ENCODE peak calls at places on chromosome 3, in seven cellular contexts. X is BJ, S is AG09309, E is HCT116, I is Calu3, N is AG10803, R is WTC11. F is an unnamed sample.
A peak's percentile ranks its signal among the peaks of the same experiment; 100 is the strongest.

GRCh38 chr3:197460639-197461038 is 95.1 kb downstream of the BDH1 start:
- DNase-seq in I (no peak), E (no peak), S (no peak), N (no peak), X (no peak), R (no peak), F (no peak)

GRCh38 chr3:194148383-194148782 is 12.4 kb downstream of the HES1 start:
- DNase-seq in N (no peak), S (no peak), I (no peak), X (no peak), E (no peak), R (no peak), F (no peak)

GRCh38 chr3:129966876-129967275 is 7.6 kb upstream of the TRH start:
- DNase-seq in X (no peak), E (no peak), R (no peak), S (no peak), I (no peak), N (no peak), F (no peak)

GRCh38 chr3:98972155-98972554 is 70.7 kb upstream of the DCBLD2 start:
- DNase-seq in N (peak; percentile 91), X (no peak), R (no peak), I (no peak), E (peak; percentile 78), S (peak; percentile 91), F (no peak)

GRCh38 chr3:8647137-8647970 is 2.8 kb upstream of the SSUH2 start:
- DNase-seq in R (no peak), E (no peak), X (no peak), S (no peak), N (no peak), I (no peak), F (no peak)

GRCh38 chr3:169812124-169812843 is 386 bp upstream of the LRRIQ4 start:
- DNase-seq in R (peak; percentile 69), N (peak; percentile 72), I (peak; percentile 63), S (peak; percentile 21), E (no peak), X (peak; percentile 20), F (peak; percentile 75)

GRCh38 chr3:123792473-123793201 is 91.5 kb downstream of the MYLK start:
- DNase-seq in R (no peak), E (no peak), N (no peak), S (no peak), I (no peak), X (no peak), F (no peak)

GRCh38 chr3:20326537-20326936 is 140.5 kb upstream of the SGO1 start:
- DNase-seq in E (no peak), N (no peak), X (no peak), R (no peak), I (no peak), S (no peak), F (no peak)

GRCh38 chr3:124607163-124607562 is 123.1 kb upstream of the UMPS start:
- DNase-seq in R (no peak), S (no peak), I (no peak), N (peak; percentile 47), E (no peak), X (no peak), F (no peak)

GRCh38 chr3:170999737-171000242 is 26.7 kb downstream of the SLC2A2 start:
- DNase-seq in R (no peak), E (peak; percentile 61), S (peak; percentile 45), N (peak; percentile 79), X (peak; percentile 51), I (peak; percentile 88), F (no peak)

GRCh38 chr3:126098391-126098858 is 14.5 kb upstream of the SLC41A3 start:
- DNase-seq in R (no peak), I (no peak), S (no peak), E (no peak), N (no peak), X (no peak), F (no peak)

GRCh38 chr3:65030847-65031463 is 343.2 kb upstream of the ADAMTS9 start:
- DNase-seq in N (peak; percentile 46), S (no peak), X (peak; percentile 47), I (peak; percentile 8), E (no peak), R (no peak), F (no peak)

GRCh38 chr3:28840976-28841376 is 439.9 kb upstream of the RBMS3 start:
- DNase-seq in N (no peak), E (no peak), I (no peak), R (no peak), X (no peak), S (no peak), F (peak; percentile 54)

GRCh38 chr3:180382781-180383180 is 219.2 kb upstream of the TTC14 start:
- DNase-seq in R (no peak), S (no peak), E (no peak), X (no peak), I (no peak), N (no peak), F (no peak)

GRCh38 chr3:11601446-11602241 is 42.1 kb downstream of the VGLL4 start:
- DNase-seq in N (peak; percentile 80), R (no peak), E (no peak), X (no peak), S (no peak), I (no peak), F (peak; percentile 91)

GRCh38 chr3:197555281-197556261 is at the start of gene BDH1:
- DNase-seq in X (no peak), S (no peak), N (no peak), E (no peak), I (peak; percentile 72), R (peak; percentile 59), F (peak; percentile 85)

GRCh38 chr3:122178711-122179110 is 4.8 kb upstream of the CASR start:
- DNase-seq in R (no peak), N (no peak), I (no peak), S (no peak), X (no peak), E (no peak), F (no peak)

GRCh38 chr3:62252614-62253147 is 120.7 kb downstream of the FEZF2 start:
- DNase-seq in X (no peak), E (no peak), S (no peak), I (no peak), N (no peak), R (no peak), F (no peak)

GRCh38 chr3:112247900-112248299 is 46.1 kb downstream of the SLC9C1 start:
- DNase-seq in X (no peak), R (no peak), I (no peak), S (no peak), E (no peak), N (no peak), F (no peak)

GRCh38 chr3:9399746-9400145 is 2.3 kb downstream of the SETD5 start:
- DNase-seq in R (peak; percentile 63), N (peak; percentile 96), X (peak; percentile 72), S (peak; percentile 84), I (peak; percentile 26), E (peak; percentile 26), F (no peak)

GRCh38 chr3:41286305-41286704 is 87.0 kb downstream of the CTNNB1 start:
- DNase-seq in X (no peak), E (no peak), R (no peak), S (no peak), I (no peak), N (no peak), F (no peak)
- TF ChIP-seq CTCF in X (no peak), E (no peak), R (no peak), S (peak; percentile 25), I (no peak), N (peak; percentile 13), F (no peak)

GRCh38 chr3:148727242-148727641 is 29.5 kb downstream of the AGTR1 start:
- DNase-seq in X (no peak), E (peak; percentile 49), R (peak; percentile 56), N (peak; percentile 32), I (peak; percentile 76), S (no peak), F (peak; percentile 12)
- TF ChIP-seq CTCF in X (peak; percentile 42), E (peak; percentile 55), R (peak; percentile 43), N (peak; percentile 64), I (peak; percentile 71), S (peak; percentile 52), F (no peak)

GRCh38 chr3:110414851-110415250 is 656.8 kb upstream of the NECTIN3 start:
- DNase-seq in I (no peak), S (peak; percentile 18), X (peak; percentile 35), E (peak; percentile 73), N (peak; percentile 73), R (no peak), F (no peak)

GRCh38 chr3:110419571-110419970 is 652.0 kb upstream of the NECTIN3 start:
- DNase-seq in S (peak; percentile 57), X (peak; percentile 62), E (no peak), I (no peak), R (no peak), N (peak; percentile 42), F (no peak)

GRCh38 chr3:110420158-110420641 is 651.4 kb upstream of the NECTIN3 start:
- DNase-seq in X (peak; percentile 82), S (peak; percentile 65), R (no peak), I (no peak), E (peak; percentile 64), N (peak; percentile 84), F (no peak)

GRCh38 chr3:110423276-110423675 is 648.3 kb upstream of the NECTIN3 start:
- DNase-seq in R (no peak), N (no peak), X (no peak), E (no peak), S (no peak), I (no peak), F (no peak)

DNA sequence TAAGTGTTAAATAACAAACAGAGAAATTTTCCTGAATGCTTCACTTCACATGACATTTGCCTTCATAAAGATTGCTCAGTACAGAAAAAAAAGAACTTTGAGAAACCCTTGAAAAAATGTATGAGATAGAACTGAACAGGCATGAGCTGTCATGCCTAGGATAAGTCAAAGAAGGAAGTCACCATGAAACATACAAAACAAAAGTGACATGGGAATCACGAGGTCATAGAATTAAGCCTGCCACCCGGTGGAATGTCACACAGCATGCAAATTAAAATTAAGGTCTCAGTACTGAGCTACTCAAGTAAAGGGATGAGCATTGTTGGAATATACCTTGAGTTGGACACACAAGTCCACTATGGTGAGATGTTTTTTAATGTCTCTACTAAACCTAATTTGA is 652.5 kb upstream of the NECTIN3 start:
- DNase-seq in I (no peak), E (no peak), N (no peak), R (no peak), S (no peak), X (no peak), F (no peak)
- TF ChIP-seq CTCF in I (no peak), E (no peak), N (no peak), R (no peak), S (no peak), X (no peak), F (no peak)

DNA sequence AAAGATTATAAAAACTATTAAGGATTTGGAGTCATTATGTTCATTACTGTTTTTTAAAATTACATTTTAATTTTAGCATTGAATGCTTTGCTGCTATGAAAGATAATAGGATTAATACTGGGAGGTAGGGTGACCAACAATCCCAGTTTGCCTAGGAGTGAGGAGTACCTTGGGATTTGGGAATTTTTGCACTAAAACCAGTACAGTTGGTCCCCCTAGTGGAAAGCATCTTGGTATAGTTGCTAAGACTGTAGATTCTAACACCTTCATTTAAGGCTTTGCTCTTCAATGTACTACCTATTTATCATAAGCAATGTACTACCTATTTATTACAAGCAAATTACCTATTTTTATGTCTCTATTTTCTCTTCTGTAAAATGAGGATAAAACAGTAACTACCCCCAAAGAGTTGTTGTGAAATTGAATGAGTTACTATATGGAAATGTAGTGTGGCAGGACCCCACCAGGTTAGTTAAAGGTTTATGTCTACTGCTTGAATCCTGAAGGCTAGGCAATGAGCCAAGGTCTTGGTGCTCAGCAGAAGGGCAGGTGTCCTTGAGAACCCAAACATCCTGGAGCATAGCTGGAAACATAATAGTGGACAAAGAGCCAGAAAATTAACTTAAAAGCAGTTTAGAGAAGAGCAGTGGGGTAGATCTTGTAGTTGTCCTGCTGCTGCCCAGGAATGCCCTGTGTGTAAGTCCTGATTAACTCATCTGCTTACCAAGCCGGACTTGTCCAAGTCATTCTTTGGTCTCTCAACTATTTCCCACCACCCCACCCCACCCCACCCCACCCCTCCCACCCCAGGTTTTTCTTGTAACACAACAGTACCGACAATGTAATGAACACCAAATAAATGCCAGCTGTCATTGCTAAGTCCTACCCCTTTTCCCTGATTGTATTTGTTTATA is 49.2 kb upstream of the NMD3 start:
- DNase-seq in I (no peak), E (peak; percentile 23), R (no peak), N (no peak), X (no peak), S (no peak), F (no peak)
- TF ChIP-seq CTCF in I (peak; percentile 28), E (peak; percentile 35), R (peak; percentile 10), N (peak; percentile 35), X (peak; percentile 30), S (peak; percentile 18), F (no peak)

F was measured in activated CD8-positive, alpha-beta T cell treated with anti-CD3 and anti-CD28 coated beads for 36 hours.